ENCODE peak calls at places on chromosomes 3 and 15, in six cellular contexts. N is EH; B is cardiac muscle cell; I is astrocyte of the spinal cord; L is activated T-helper 1 cell treated with anti-CD3 and anti-CD28 coated beads, Interleukin-12 subunit alpha, Interleukin-12 subunit beta, Interleukin-2, Interleukin-4 antibody, amounts not matched to agents 30 ng/mL and 10 ng/mL and 1 ng/mL, durations not matched to agents 14 hours and 24 hours and 36 hours; M is nucleus accumbens. P is an unnamed sample.

GRCh38 chr3:45154641-45155147 is 8.5 kb upstream of the CDCP1 start:
- DNase-seq in L (no peak), N (peak), M (no peak), B (no peak), I (peak), P (no peak)

GRCh38 chr15:39658740-39659139 is 77.9 kb downstream of the THBS1 start:
- DNase-seq in N (no peak), L (no peak), I (no peak), M (no peak), B (no peak), P (no peak)

GRCh38 chr3:138452491-138452890 is 18.1 kb downstream of the ESYT3 start:
- DNase-seq in N (no peak), M (no peak), B (no peak), L (no peak), I (no peak), P (no peak)

GRCh38 chr15:49495993-49496747 is 73.1 kb downstream of the FGF7 start:
- DNase-seq in M (no peak), B (no peak), N (peak), L (no peak), I (peak), P (no peak)

GRCh38 chr3:151327571-151328198 is 1.7 kb downstream of the P2RY13 start:
- DNase-seq in L (no peak), I (peak), B (peak), N (peak), M (no peak), P (no peak)

GRCh38 chr15:67531379-67532059 is 10.6 kb downstream of the C15orf61 start:
- DNase-seq in M (no peak), N (peak), I (no peak), L (no peak), B (no peak), P (no peak)

GRCh38 chr3:112629425-112629824 is 11.5 kb downstream of the CCDC80 start:
- DNase-seq in B (peak), I (peak), M (no peak), N (peak), L (peak), P (no peak)

GRCh38 chr3:191030491-191030890 is 168.0 kb upstream of the GMNC start:
- DNase-seq in B (no peak), L (no peak), I (no peak), N (no peak), M (no peak), P (no peak)

GRCh38 chr3:95810468-95810867 is 1003.9 kb upstream of the EPHA6 start:
- DNase-seq in M (no peak), B (no peak), I (no peak), L (no peak), N (no peak), P (no peak)

GRCh38 chr3:118801899-118802298 is 232.7 kb downstream of the IGSF11 start:
- DNase-seq in L (no peak), M (no peak), N (no peak), I (no peak), B (no peak), P (no peak)

GRCh38 chr3:81490541-81491288 is 270.7 kb downstream of the GBE1 start:
- DNase-seq in I (peak), M (peak), N (peak), B (peak), L (peak), P (peak)

GRCh38 chr15:69324031-69324430 is 25.3 kb downstream of the PAQR5 start:
- DNase-seq in B (no peak), N (peak), M (no peak), I (no peak), L (no peak), P (no peak)

GRCh38 chr3:46482632-46483311 is 15.0 kb upstream of the RTP3 start:
- DNase-seq in I (peak), B (no peak), M (no peak), L (no peak), N (peak), P (no peak)

GRCh38 chr3:171086914-171087313 is 60.4 kb upstream of the SLC2A2 start:
- DNase-seq in L (no peak), B (no peak), M (no peak), N (no peak), I (no peak), P (no peak)

GRCh38 chr3:174270841-174271240 is 588.3 kb upstream of the NAALADL2 start:
- DNase-seq in L (no peak), M (no peak), B (no peak), I (peak), N (peak), P (no peak)

GRCh38 chr3:188149587-188149986 is 4.4 kb upstream of the LPP start:
- DNase-seq in N (no peak), M (no peak), B (no peak), L (no peak), I (no peak), P (no peak)

GRCh38 chr3:181623924-181624694 is 87.6 kb upstream of the SOX2 start:
- DNase-seq in L (no peak), I (peak), B (peak), M (no peak), N (no peak), P (no peak)

GRCh38 chr15:32952901-32953889 is 235.4 kb downstream of the GREM1 start:
- DNase-seq in B (no peak), L (no peak), I (peak), N (peak), M (no peak), P (no peak)

GRCh38 chr3:159239054-159239453 is 437.2 kb downstream of the MFSD1 start:
- DNase-seq in M (no peak), L (no peak), I (peak), B (no peak), N (peak), P (no peak)

GRCh38 chr3:32423956-32424558 is 32.4 kb downstream of the CMTM7 start:
- DNase-seq in M (no peak), I (no peak), B (no peak), N (no peak), L (no peak), P (peak)

GRCh38 chr3:192054881-192055280 is 593.9 kb downstream of the PYDC2 start:
- DNase-seq in M (no peak), B (no peak), L (no peak), N (no peak), I (peak), P (no peak)

GRCh38 chr15:69319384-69320375 is 21.0 kb downstream of the PAQR5 start:
- DNase-seq in M (no peak), L (no peak), I (no peak), N (no peak), B (no peak), P (no peak)

GRCh38 chr15:66894986-66895780 is 170.2 kb upstream of the SMAD3 start:
- DNase-seq in M (no peak), I (no peak), L (no peak), B (no peak), N (peak), P (no peak)

GRCh38 chr15:101127503-101128076 is 124.3 kb downstream of the CHSY1 start:
- DNase-seq in N (peak), I (peak), B (no peak), L (peak), M (peak), P (peak)

GRCh38 chr3:35042210-35042960 is 596.9 kb upstream of the ARPP21 start:
- DNase-seq in L (no peak), M (no peak), I (no peak), B (no peak), N (no peak), P (no peak)

GRCh38 chr15:66039117-66039860 is 170.0 kb downstream of the RAB11A start:
- DNase-seq in M (no peak), B (peak), I (no peak), N (peak), L (no peak), P (no peak)

GRCh38 chr3:157529751-157530150 is 26.5 kb upstream of the VEPH1 start:
- DNase-seq in M (no peak), I (no peak), L (no peak), N (no peak), B (no peak), P (no peak)

GRCh38 chr3:138434875-138435772 is 708 bp downstream of the ESYT3 start:
- DNase-seq in I (no peak), M (no peak), B (peak), L (no peak), N (peak), P (no peak)

GRCh38 chr3:134381836-134382442 is 7.7 kb upstream of the AMOTL2 start:
- DNase-seq in L (no peak), I (no peak), M (no peak), N (no peak), B (no peak), P (no peak)

P was measured in central memory CD4-positive, alpha-beta T cell.